ENCODE peak calls at places on chromosomes 1 and 21, in six cellular contexts. B is mammary epithelial cell, K is small intestine, D is body of pancreas, J is DND-41, L is GM23338. P is an unnamed sample.

GRCh38 chr21:39180429-39181019 is 2.7 kb downstream of the PSMG1 start:
- DNase-seq in B (no peak), K (no peak), D (no peak), J (no peak), L (peak; percentile 24), P (no peak)

GRCh38 chr21:17925900-17926299 is 106.7 kb upstream of the C21orf91 start:
- DNase-seq in B (no peak), K (no peak), D (no peak), J (no peak), L (peak; percentile 43), P (no peak)

GRCh38 chr1:21584096-21584495 is 74.9 kb downstream of the ALPL start:
- DNase-seq in B (no peak), K (no peak), D (no peak), J (no peak), L (no peak), P (no peak)

GRCh38 chr1:67677925-67678324 is 7.1 kb upstream of the GADD45A start:
- DNase-seq in B (no peak), K (no peak), D (no peak), J (no peak), L (no peak), P (no peak)

GRCh38 chr1:197017558-197018146 is 40.3 kb downstream of the CFHR5 start:
- DNase-seq in B (no peak), K (no peak), D (no peak), J (no peak), L (no peak), P (no peak)

GRCh38 chr1:51551848-51552296 is 32.8 kb upstream of the EPS15 start:
- DNase-seq in B (no peak), K (no peak), D (no peak), J (no peak), L (no peak), P (no peak)

GRCh38 chr1:111604931-111605330 is 14.7 kb upstream of the RAP1A start:
- DNase-seq in B (peak; percentile 71), K (no peak), D (no peak), J (no peak), L (no peak), P (no peak)

GRCh38 chr21:39314155-39315027 is 959 bp upstream of the BRWD1 start:
- DNase-seq in B (peak; percentile 67), K (peak; percentile 56), D (peak; percentile 51), J (peak; percentile 69), L (peak; percentile 75), P (peak; percentile 71)

GRCh38 chr1:7209340-7209739 is 424.1 kb downstream of the CAMTA1 start:
- DNase-seq in B (no peak), K (no peak), D (no peak), J (no peak), L (no peak), P (no peak)

GRCh38 chr1:41677586-41677985 is 193.1 kb upstream of the EDN2 start:
- DNase-seq in B (no peak), K (no peak), D (no peak), J (no peak), L (no peak), P (no peak)

GRCh38 chr1:212587304-212588136 is 21.0 kb upstream of the ATF3 start:
- DNase-seq in B (no peak), K (no peak), D (no peak), J (no peak), L (no peak), P (no peak)

GRCh38 chr1:227372662-227373061 is 54.4 kb upstream of the CDC42BPA start:
- DNase-seq in B (peak; percentile 19), K (no peak), D (peak; percentile 12), J (no peak), L (no peak), P (no peak)

GRCh38 chr1:30014031-30014430 is 709.4 kb downstream of the MATN1 start:
- DNase-seq in B (no peak), K (no peak), D (no peak), J (no peak), L (no peak), P (no peak)

GRCh38 chr1:200925821-200926220 is 31.1 kb downstream of the INAVA start:
- DNase-seq in B (peak; percentile 51), K (no peak), D (no peak), J (no peak), L (no peak), P (no peak)

GRCh38 chr1:40641601-40642242 is 23.8 kb downstream of the RIMS3 start:
- DNase-seq in B (no peak), K (no peak), D (no peak), J (no peak), L (no peak), P (no peak)

GRCh38 chr1:45787905-45788304 is 15.5 kb upstream of the MAST2 start:
- DNase-seq in B (no peak), K (no peak), D (no peak), J (no peak), L (no peak), P (no peak)

GRCh38 chr21:15063821-15064575 is 802 bp downstream of the NRIP1 start:
- DNase-seq in B (peak; percentile 49), K (peak; percentile 53), D (peak; percentile 60), J (peak; percentile 29), L (peak; percentile 66), P (peak; percentile 2)

GRCh38 chr1:207001492-207002245 is 30.9 kb downstream of the C1orf116 start:
- DNase-seq in B (peak; percentile 79), K (peak; percentile 67), D (no peak), J (no peak), L (no peak), P (no peak)

GRCh38 chr1:61087574-61087973 is 5.2 kb downstream of the NFIA start:
- DNase-seq in B (no peak), K (no peak), D (peak; percentile 47), J (no peak), L (no peak), P (no peak)
- H3K4me3 ChIP-seq in B (no peak overlapping the region), K (no peak overlapping the region), D (no peak overlapping the region), J (no peak overlapping the region), L (no peak overlapping the region), P (no peak overlapping the region)

GRCh38 chr1:2627746-2628145 is 5.1 kb downstream of the MMEL1 start:
- DNase-seq in B (no peak), K (no peak), D (no peak), J (no peak), L (no peak), P (no peak)

GRCh38 chr1:2630498-2631135 is 2.2 kb downstream of the MMEL1 start:
- DNase-seq in B (no peak), K (no peak), D (no peak), J (no peak), L (no peak), P (no peak)

GRCh38 chr1:2628191-2628932 is 4.5 kb downstream of the MMEL1 start:
- DNase-seq in B (no peak), K (no peak), D (no peak), J (no peak), L (peak; percentile 32), P (no peak)

GRCh38 chr1:2629627-2630497 is 3.0 kb downstream of the MMEL1 start:
- DNase-seq in B (no peak), K (no peak), D (no peak), J (no peak), L (no peak), P (no peak)

GRCh38 chr1:2628933-2629626 is 3.7 kb downstream of the MMEL1 start:
- DNase-seq in B (no peak), K (no peak), D (no peak), J (no peak), L (peak; percentile 71), P (no peak)
- H3K27me3 ChIP-seq in B (peaks cover 15% of the 10 kb centered on the region), K (peaks cover 16% of the 10 kb centered on the region), D (peaks cover 24% of the 10 kb centered on the region), J (no peaks in the 10 kb centered on the region), L (peaks cover 47% of the 10 kb centered on the region), P (peaks cover 8% of the 10 kb centered on the region)

GRCh38 chr1:8472668-8473067 is 154.8 kb downstream of the SLC45A1 start:
- DNase-seq in B (no peak), K (no peak), D (no peak), J (peak; percentile 49), L (no peak), P (no peak)

GRCh38 chr1:8473892-8474300 is 156.0 kb downstream of the SLC45A1 start:
- DNase-seq in B (no peak), K (no peak), D (no peak), J (no peak), L (no peak), P (no peak)

GRCh38 chr1:8473121-8473891 is 155.4 kb downstream of the SLC45A1 start:
- DNase-seq in B (no peak), K (no peak), D (no peak), J (no peak), L (no peak), P (no peak)

GRCh38 chr1:8476021-8476420 is 158.1 kb downstream of the SLC45A1 start:
- DNase-seq in B (no peak), K (no peak), D (no peak), J (no peak), L (no peak), P (no peak)

GRCh38 chr1:8474369-8474768 is 156.5 kb downstream of the SLC45A1 start:
- DNase-seq in B (no peak), K (no peak), D (no peak), J (no peak), L (no peak), P (no peak)
- H3K27ac ChIP-seq in B (no peak overlapping the region), K (no peak overlapping the region), D (no peak overlapping the region), J (no peak overlapping the region), L (no peak overlapping the region), P (no peak overlapping the region)

DNA sequence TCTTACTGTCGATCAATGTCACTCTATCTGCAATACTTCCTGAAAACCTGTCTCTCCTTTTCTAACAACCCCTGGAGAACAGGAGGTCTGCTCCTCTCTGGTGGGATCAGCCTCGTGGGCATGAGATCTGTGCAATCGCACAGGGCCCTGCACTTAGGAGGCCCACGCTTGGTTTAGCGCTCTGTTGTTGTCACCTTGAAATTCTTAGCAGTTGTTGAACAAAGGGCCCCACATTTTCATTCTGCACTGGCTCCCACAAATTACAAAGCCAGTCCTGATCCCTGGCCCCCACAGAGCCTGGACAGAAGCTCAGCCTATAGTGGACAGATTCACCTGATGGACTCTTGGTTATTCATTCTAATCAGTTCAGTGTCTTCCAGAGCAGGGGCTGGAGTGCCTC is 18.6 kb downstream of the SPOCD1 start:
- DNase-seq in B (no peak), K (no peak), D (no peak), J (no peak), L (no peak), P (no peak)
- H3K4me3 ChIP-seq in B (peak overlapping the region; percentile 48), K (no peak overlapping the region), D (no peak overlapping the region), J (no peak overlapping the region), L (no peak overlapping the region), P (no peak overlapping the region)

GRCh38 chr1:210310562-210310961 is 18.1 kb upstream of the HHAT start:
- DNase-seq in B (no peak), K (no peak), D (no peak), J (no peak), L (no peak), P (no peak)

GRCh38 chr1:210321131-210321530 is 7.6 kb upstream of the HHAT start:
- DNase-seq in B (no peak), K (no peak), D (no peak), J (no peak), L (no peak), P (no peak)

GRCh38 chr1:210311726-210312493 is 16.8 kb upstream of the HHAT start:
- DNase-seq in B (no peak), K (no peak), D (no peak), J (no peak), L (no peak), P (no peak)

GRCh38 chr1:210313046-210313445 is 15.7 kb upstream of the HHAT start:
- DNase-seq in B (no peak), K (no peak), D (no peak), J (no peak), L (no peak), P (no peak)

GRCh38 chr1:210315529-210315928 is 13.2 kb upstream of the HHAT start:
- DNase-seq in B (no peak), K (no peak), D (no peak), J (no peak), L (no peak), P (no peak)
- H3K27me3 ChIP-seq in B (no peaks in the 10 kb centered on the region), K (no peaks in the 10 kb centered on the region), D (no peaks in the 10 kb centered on the region), J (peaks cover 8% of the 10 kb centered on the region), L (peaks cover 17% of the 10 kb centered on the region), P (no peaks in the 10 kb centered on the region)

P was measured in CD8-positive, alpha-beta memory T cell.